ENCODE peak calls at places on chromosome 14, in ten cellular contexts. One of them, this sample, is unnamed.

GRCh38 chr14:37599527-37600368 is 4.3 kb downstream of the TTC6 start:
- DNase-seq in foreskin fibroblast: no peak
- DNase-seq in AG09309: no peak
- DNase-seq in stomach: no peak
- DNase-seq in heart right ventricle: no peak
- DNase-seq in choroid plexus epithelial cell: no peak
- DNase-seq in HFFc6: no peak
- DNase-seq in neural progenitor cell: peak; percentile 74
- DNase-seq in endothelial cell: peak; percentile 32
- DNase-seq in mesothelial cell of epicardium: no peak
- DNase-seq in this sample: no peak

GRCh38 chr14:60161176-60162107 is 3.8 kb downstream of the DHRS7 start:
- DNase-seq in stomach: no peak
- DNase-seq in neural progenitor cell: no peak
- DNase-seq in foreskin fibroblast: peak; percentile 71
- DNase-seq in AG09309: peak; percentile 13
- DNase-seq in choroid plexus epithelial cell: peak; percentile 46
- DNase-seq in heart right ventricle: no peak
- DNase-seq in mesothelial cell of epicardium: no peak
- DNase-seq in HFFc6: no peak
- DNase-seq in endothelial cell: no peak
- DNase-seq in this sample: no peak

GRCh38 chr14:31420319-31421081 is at the start of gene HEATR5A:
- DNase-seq in choroid plexus epithelial cell: peak; percentile 98
- DNase-seq in stomach: peak; percentile 96
- DNase-seq in AG09309: peak; percentile 84
- DNase-seq in HFFc6: peak; percentile 93
- DNase-seq in endothelial cell: peak; percentile 96
- DNase-seq in mesothelial cell of epicardium: peak; percentile 89
- DNase-seq in heart right ventricle: peak; percentile 97
- DNase-seq in neural progenitor cell: peak; percentile 98
- DNase-seq in foreskin fibroblast: peak; percentile 99
- DNase-seq in this sample: peak; percentile 79

GRCh38 chr14:101114726-101115481 is 211.4 kb upstream of the RTL1 start:
- DNase-seq in heart right ventricle: no peak
- DNase-seq in endothelial cell: no peak
- DNase-seq in mesothelial cell of epicardium: no peak
- DNase-seq in stomach: peak; percentile 13
- DNase-seq in HFFc6: no peak
- DNase-seq in AG09309: no peak
- DNase-seq in foreskin fibroblast: no peak
- DNase-seq in neural progenitor cell: no peak
- DNase-seq in choroid plexus epithelial cell: no peak
- DNase-seq in this sample: peak; percentile 15

GRCh38 chr14:93207468-93208308 is 632 bp downstream of the UBR7 start:
- DNase-seq in choroid plexus epithelial cell: peak; percentile 65
- DNase-seq in neural progenitor cell: peak; percentile 79
- DNase-seq in mesothelial cell of epicardium: no peak
- DNase-seq in heart right ventricle: no peak
- DNase-seq in AG09309: no peak
- DNase-seq in endothelial cell: peak; percentile 66
- DNase-seq in foreskin fibroblast: peak; percentile 77
- DNase-seq in stomach: peak; percentile 40
- DNase-seq in HFFc6: peak; percentile 40
- DNase-seq in this sample: no peak

GRCh38 chr14:22391908-22392307 is 197.1 kb downstream of the DAD1 start:
- DNase-seq in neural progenitor cell: peak; percentile 85
- DNase-seq in choroid plexus epithelial cell: peak; percentile 90
- DNase-seq in AG09309: no peak
- DNase-seq in endothelial cell: peak; percentile 59
- DNase-seq in HFFc6: peak; percentile 67
- DNase-seq in mesothelial cell of epicardium: no peak
- DNase-seq in heart right ventricle: peak; percentile 22
- DNase-seq in foreskin fibroblast: peak; percentile 71
- DNase-seq in stomach: peak; percentile 74
- DNase-seq in this sample: no peak

GRCh38 chr14:56304456-56304855 is 186.2 kb downstream of the PELI2 start:
- DNase-seq in endothelial cell: no peak
- DNase-seq in heart right ventricle: no peak
- DNase-seq in neural progenitor cell: no peak
- DNase-seq in stomach: no peak
- DNase-seq in mesothelial cell of epicardium: no peak
- DNase-seq in foreskin fibroblast: no peak
- DNase-seq in AG09309: no peak
- DNase-seq in choroid plexus epithelial cell: no peak
- DNase-seq in HFFc6: no peak
- DNase-seq in this sample: no peak

GRCh38 chr14:66247662-66248061 is 238.5 kb upstream of the CCDC196 start:
- DNase-seq in foreskin fibroblast: peak; percentile 2
- DNase-seq in HFFc6: no peak
- DNase-seq in mesothelial cell of epicardium: no peak
- DNase-seq in heart right ventricle: no peak
- DNase-seq in neural progenitor cell: no peak
- DNase-seq in stomach: no peak
- DNase-seq in choroid plexus epithelial cell: no peak
- DNase-seq in AG09309: no peak
- DNase-seq in endothelial cell: no peak
- DNase-seq in this sample: no peak

GRCh38 chr14:23364604-23365352 is at the start of gene EFS:
- DNase-seq in foreskin fibroblast: peak; percentile 15
- DNase-seq in AG09309: no peak
- DNase-seq in endothelial cell: no peak
- DNase-seq in HFFc6: no peak
- DNase-seq in heart right ventricle: peak; percentile 65
- DNase-seq in neural progenitor cell: peak; percentile 85
- DNase-seq in stomach: no peak
- DNase-seq in mesothelial cell of epicardium: no peak
- DNase-seq in choroid plexus epithelial cell: peak; percentile 23
- DNase-seq in this sample: no peak

GRCh38 chr14:91230363-91231035 is 14.0 kb downstream of the GPR68 start:
- DNase-seq in heart right ventricle: no peak
- DNase-seq in foreskin fibroblast: peak; percentile 23
- DNase-seq in mesothelial cell of epicardium: no peak
- DNase-seq in neural progenitor cell: no peak
- DNase-seq in HFFc6: no peak
- DNase-seq in AG09309: no peak
- DNase-seq in stomach: no peak
- DNase-seq in choroid plexus epithelial cell: peak; percentile 45
- DNase-seq in endothelial cell: no peak
- DNase-seq in this sample: no peak

GRCh38 chr14:60265163-60265562 is 16.1 kb downstream of the PPM1A start:
- DNase-seq in AG09309: no peak
- DNase-seq in endothelial cell: no peak
- DNase-seq in choroid plexus epithelial cell: no peak
- DNase-seq in neural progenitor cell: no peak
- DNase-seq in HFFc6: no peak
- DNase-seq in mesothelial cell of epicardium: no peak
- DNase-seq in heart right ventricle: no peak
- DNase-seq in foreskin fibroblast: no peak
- DNase-seq in stomach: no peak
- DNase-seq in this sample: no peak

GRCh38 chr14:94545131-94545841 is 16.0 kb upstream of the SERPINA4 start:
- DNase-seq in HFFc6: no peak
- DNase-seq in stomach: no peak
- DNase-seq in endothelial cell: no peak
- DNase-seq in mesothelial cell of epicardium: no peak
- DNase-seq in choroid plexus epithelial cell: peak; percentile 91
- DNase-seq in AG09309: no peak
- DNase-seq in heart right ventricle: no peak
- DNase-seq in neural progenitor cell: peak; percentile 62
- DNase-seq in foreskin fibroblast: no peak
- DNase-seq in this sample: no peak

GRCh38 chr14:85607571-85608219 is 77.8 kb downstream of the FLRT2 start:
- DNase-seq in AG09309: peak; percentile 90
- DNase-seq in mesothelial cell of epicardium: no peak
- DNase-seq in neural progenitor cell: no peak
- DNase-seq in stomach: no peak
- DNase-seq in choroid plexus epithelial cell: peak; percentile 89
- DNase-seq in heart right ventricle: no peak
- DNase-seq in foreskin fibroblast: peak; percentile 87
- DNase-seq in endothelial cell: no peak
- DNase-seq in HFFc6: peak; percentile 87
- DNase-seq in this sample: no peak

GRCh38 chr14:50846171-50846880 is 15.4 kb upstream of the NIN start:
- DNase-seq in HFFc6: peak; percentile 83
- DNase-seq in stomach: no peak
- DNase-seq in AG09309: peak; percentile 46
- DNase-seq in neural progenitor cell: no peak
- DNase-seq in endothelial cell: no peak
- DNase-seq in choroid plexus epithelial cell: peak; percentile 87
- DNase-seq in mesothelial cell of epicardium: no peak
- DNase-seq in foreskin fibroblast: peak; percentile 74
- DNase-seq in heart right ventricle: no peak
- DNase-seq in this sample: no peak

GRCh38 chr14:45838597-45838996 is 585.6 kb upstream of the MIS18BP1 start:
- DNase-seq in stomach: no peak
- DNase-seq in AG09309: no peak
- DNase-seq in foreskin fibroblast: peak; percentile 5
- DNase-seq in choroid plexus epithelial cell: peak; percentile 4
- DNase-seq in mesothelial cell of epicardium: no peak
- DNase-seq in HFFc6: no peak
- DNase-seq in heart right ventricle: no peak
- DNase-seq in endothelial cell: no peak
- DNase-seq in neural progenitor cell: peak; percentile 1
- DNase-seq in this sample: no peak

GRCh38 chr14:96792581-96792980 is 4.6 kb upstream of the VRK1 start:
- DNase-seq in endothelial cell: no peak
- DNase-seq in AG09309: no peak
- DNase-seq in mesothelial cell of epicardium: no peak
- DNase-seq in choroid plexus epithelial cell: no peak
- DNase-seq in neural progenitor cell: no peak
- DNase-seq in HFFc6: no peak
- DNase-seq in foreskin fibroblast: no peak
- DNase-seq in heart right ventricle: no peak
- DNase-seq in stomach: no peak
- DNase-seq in this sample: no peak

DNA sequence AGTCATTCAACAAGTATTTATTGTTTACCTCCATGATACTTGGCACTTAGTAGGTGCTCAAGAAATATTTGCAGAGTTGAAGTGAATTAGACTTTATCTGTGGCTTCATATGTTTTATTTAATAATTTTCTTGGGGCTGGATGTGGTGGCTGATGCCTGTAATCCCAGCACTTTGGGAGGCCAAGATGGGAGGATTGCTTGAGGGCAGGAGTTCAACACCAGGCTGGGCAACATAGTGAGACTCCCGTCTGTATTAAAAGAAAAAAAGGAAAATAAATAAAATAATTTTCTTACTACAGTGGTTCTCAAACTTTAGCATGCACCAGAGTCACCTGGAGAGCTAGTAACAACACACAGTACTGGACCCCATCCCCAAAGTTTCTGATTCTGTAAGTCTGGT is 905 bp downstream of the ADCK1 start:
- DNase-seq in AG09309: no peak
- DNase-seq in foreskin fibroblast: no peak
- DNase-seq in choroid plexus epithelial cell: no peak
- DNase-seq in neural progenitor cell: no peak
- DNase-seq in stomach: no peak
- DNase-seq in heart right ventricle: no peak
- DNase-seq in mesothelial cell of epicardium: no peak
- DNase-seq in HFFc6: no peak
- DNase-seq in endothelial cell: no peak
- DNase-seq in this sample: no peak
- TF ChIP-seq CTCF in AG09309: no peak
- TF ChIP-seq CTCF in foreskin fibroblast: no peak
- TF ChIP-seq CTCF in choroid plexus epithelial cell: no peak
- TF ChIP-seq CTCF in neural progenitor cell: no peak
- TF ChIP-seq CTCF in stomach: no peak
- TF ChIP-seq CTCF in heart right ventricle: no peak
- TF ChIP-seq CTCF in mesothelial cell of epicardium: no peak
- TF ChIP-seq CTCF in HFFc6: no peak
- TF ChIP-seq CTCF in endothelial cell: no peak
- TF ChIP-seq CTCF in this sample: no peak

GRCh38 chr14:69363055-69363454 is 35.0 kb downstream of the ERH start:
- DNase-seq in heart right ventricle: peak; percentile 52
- DNase-seq in mesothelial cell of epicardium: no peak
- DNase-seq in choroid plexus epithelial cell: peak; percentile 61
- DNase-seq in AG09309: no peak
- DNase-seq in stomach: no peak
- DNase-seq in neural progenitor cell: peak; percentile 74
- DNase-seq in foreskin fibroblast: peak; percentile 86
- DNase-seq in HFFc6: peak; percentile 14
- DNase-seq in endothelial cell: peak; percentile 34
- DNase-seq in this sample: no peak
- TF ChIP-seq CTCF in heart right ventricle: peak; percentile 72
- TF ChIP-seq CTCF in mesothelial cell of epicardium: no peak
- TF ChIP-seq CTCF in choroid plexus epithelial cell: peak; percentile 75
- TF ChIP-seq CTCF in AG09309: peak; percentile 82
- TF ChIP-seq CTCF in stomach: no peak
- TF ChIP-seq CTCF in neural progenitor cell: peak; percentile 63
- TF ChIP-seq CTCF in foreskin fibroblast: peak; percentile 58
- TF ChIP-seq CTCF in HFFc6: peak; percentile 66
- TF ChIP-seq CTCF in endothelial cell: no peak
- TF ChIP-seq CTCF in this sample: no peak

DNA sequence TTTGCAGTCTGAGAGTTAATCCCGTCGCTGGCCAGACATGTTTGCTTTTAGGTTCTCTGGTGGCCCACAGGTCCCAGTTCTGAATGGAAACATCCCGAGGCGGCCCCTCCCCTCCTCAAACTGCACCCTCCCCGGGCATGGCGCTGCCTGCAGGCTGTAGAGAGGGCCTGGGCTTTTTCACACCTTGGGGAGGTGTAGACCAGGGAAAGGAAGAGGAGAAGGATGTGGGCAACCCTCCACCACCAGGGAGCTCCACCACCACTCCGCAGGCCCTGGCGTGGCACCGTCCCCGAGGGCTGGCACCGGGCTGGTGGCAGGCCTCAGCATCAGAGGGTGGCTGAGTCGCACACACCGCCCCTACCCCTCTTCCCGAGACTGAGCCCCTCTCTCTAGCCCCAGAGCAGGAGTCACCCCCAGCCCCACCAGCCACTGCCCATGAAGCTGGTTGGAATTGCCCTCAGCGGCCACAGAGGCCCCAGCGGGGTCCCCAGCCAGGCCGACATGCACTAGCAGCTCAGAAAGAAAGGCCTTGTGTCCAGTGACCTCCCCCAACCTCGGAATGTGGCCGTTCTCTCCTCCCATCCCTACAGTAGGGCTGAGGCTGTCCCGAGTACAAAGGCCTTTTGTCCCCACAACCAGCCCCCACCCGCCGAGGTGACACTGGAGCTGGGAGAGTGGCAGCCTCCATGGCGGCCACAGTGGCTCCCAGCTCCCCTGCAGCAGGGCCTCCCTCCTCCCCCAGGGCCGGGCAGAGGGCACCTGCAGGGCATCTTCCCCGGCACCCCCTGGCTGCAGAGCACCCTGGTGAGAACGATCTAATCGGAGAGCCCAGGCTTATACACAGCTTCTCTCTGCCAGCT is 23.5 kb upstream of the INF2 start:
- DNase-seq in endothelial cell: no peak
- DNase-seq in HFFc6: no peak
- DNase-seq in AG09309: no peak
- DNase-seq in neural progenitor cell: peak; percentile 95
- DNase-seq in choroid plexus epithelial cell: no peak
- DNase-seq in stomach: peak; percentile 80
- DNase-seq in foreskin fibroblast: no peak
- DNase-seq in heart right ventricle: no peak
- DNase-seq in mesothelial cell of epicardium: no peak
- DNase-seq in this sample: no peak
- TF ChIP-seq CTCF in endothelial cell: no peak
- TF ChIP-seq CTCF in HFFc6: peak; percentile 35
- TF ChIP-seq CTCF in AG09309: no peak
- TF ChIP-seq CTCF in neural progenitor cell: peak; percentile 33
- TF ChIP-seq CTCF in choroid plexus epithelial cell: peak; percentile 48
- TF ChIP-seq CTCF in stomach: no peak
- TF ChIP-seq CTCF in foreskin fibroblast: peak; percentile 10
- TF ChIP-seq CTCF in heart right ventricle: peak; percentile 44
- TF ChIP-seq CTCF in mesothelial cell of epicardium: no peak
- TF ChIP-seq CTCF in this sample: no peak

GRCh38 chr14:64634558-64634957 is 69.7 kb upstream of the PLEKHG3 start:
- DNase-seq in choroid plexus epithelial cell: no peak
- DNase-seq in AG09309: no peak
- DNase-seq in heart right ventricle: no peak
- DNase-seq in neural progenitor cell: no peak
- DNase-seq in HFFc6: no peak
- DNase-seq in mesothelial cell of epicardium: no peak
- DNase-seq in stomach: no peak
- DNase-seq in endothelial cell: no peak
- DNase-seq in foreskin fibroblast: no peak
- DNase-seq in this sample: no peak
- TF ChIP-seq CTCF in choroid plexus epithelial cell: no peak
- TF ChIP-seq CTCF in AG09309: no peak
- TF ChIP-seq CTCF in heart right ventricle: no peak
- TF ChIP-seq CTCF in neural progenitor cell: peak; percentile 12
- TF ChIP-seq CTCF in HFFc6: no peak
- TF ChIP-seq CTCF in mesothelial cell of epicardium: no peak
- TF ChIP-seq CTCF in stomach: no peak
- TF ChIP-seq CTCF in endothelial cell: no peak
- TF ChIP-seq CTCF in foreskin fibroblast: no peak
- TF ChIP-seq CTCF in this sample: no peak